ENCODE peak calls at places on chromosome 15, in seven cellular contexts. B is Peyer's patch; K is CD8-positive, alpha-beta T cell; Z is tibial artery; T is stomach; I is transverse colon; G is esophagus muscularis mucosa. W is an unnamed sample.
A peak's percentile ranks its signal among the peaks of the same experiment; 100 is the strongest.

GRCh38 chr15:70091649-70092461 is 5.9 kb downstream of the TLE3 start:
- DNase-seq in B (peak; percentile 64), K (no peak), Z (no peak), T (peak; percentile 67), I (peak; percentile 52), G (no peak), W (no peak)

GRCh38 chr15:85692873-85693272 is 101.9 kb downstream of the KLHL25 start:
- DNase-seq in B (no peak), K (peak; percentile 62), Z (no peak), T (peak; percentile 35), I (peak; percentile 51), G (no peak), W (no peak)

GRCh38 chr15:68817304-68818087 is 3.2 kb downstream of the ANP32A start:
- DNase-seq in B (peak; percentile 87), K (peak; percentile 84), Z (peak; percentile 62), T (peak; percentile 81), I (peak; percentile 79), G (no peak), W (peak; percentile 86)

GRCh38 chr15:68655686-68656437 is 77.1 kb downstream of the CORO2B start:
- DNase-seq in B (no peak), K (no peak), Z (peak; percentile 3), T (no peak), I (no peak), G (no peak), W (no peak)

GRCh38 chr15:90174140-90174891 is 26.8 kb upstream of the SEMA4B start:
- DNase-seq in B (peak; percentile 58), K (no peak), Z (peak; percentile 91), T (peak; percentile 83), I (peak; percentile 80), G (peak; percentile 95), W (peak; percentile 87)

GRCh38 chr15:32861741-32862140 is 143.9 kb downstream of the GREM1 start:
- DNase-seq in B (no peak), K (no peak), Z (no peak), T (no peak), I (peak; percentile 22), G (no peak), W (peak; percentile 65)

GRCh38 chr15:77940548-77940947 is 137.0 kb downstream of the TBC1D2B start:
- DNase-seq in B (peak; percentile 48), K (no peak), Z (no peak), T (no peak), I (no peak), G (no peak), W (no peak)

GRCh38 chr15:41631880-41632279 is 28.3 kb upstream of the MGA start:
- DNase-seq in B (no peak), K (no peak), Z (no peak), T (no peak), I (no peak), G (no peak), W (no peak)

GRCh38 chr15:75727851-75728715 is 15.4 kb upstream of the CSPG4 start:
- DNase-seq in B (peak; percentile 75), K (peak; percentile 83), Z (peak; percentile 43), T (peak; percentile 71), I (peak; percentile 67), G (no peak), W (peak; percentile 75)

GRCh38 chr15:77901251-77901881 is 176.1 kb downstream of the TBC1D2B start:
- DNase-seq in B (peak; percentile 19), K (no peak), Z (peak; percentile 18), T (no peak), I (no peak), G (no peak), W (no peak)

GRCh38 chr15:85749261-85750151 is 45.2 kb downstream of the KLHL25 start:
- DNase-seq in B (peak; percentile 48), K (no peak), Z (peak; percentile 73), T (peak; percentile 27), I (no peak), G (no peak), W (peak; percentile 71)

GRCh38 chr15:94083467-94083991 is 147.8 kb upstream of the MCTP2 start:
- DNase-seq in B (no peak), K (no peak), Z (peak; percentile 37), T (no peak), I (peak; percentile 19), G (peak; percentile 80), W (no peak)

GRCh38 chr15:36682091-36682490 is 102.7 kb downstream of the CDIN1 start:
- DNase-seq in B (no peak), K (no peak), Z (no peak), T (no peak), I (no peak), G (no peak), W (no peak)

GRCh38 chr15:55434989-55435825 is 26.9 kb downstream of the PIERCE2 start:
- DNase-seq in B (no peak), K (no peak), Z (no peak), T (no peak), I (no peak), G (no peak), W (no peak)

GRCh38 chr15:39094116-39094515 is 486.8 kb upstream of the THBS1 start:
- DNase-seq in B (no peak), K (no peak), Z (no peak), T (no peak), I (no peak), G (no peak), W (no peak)

DNA sequence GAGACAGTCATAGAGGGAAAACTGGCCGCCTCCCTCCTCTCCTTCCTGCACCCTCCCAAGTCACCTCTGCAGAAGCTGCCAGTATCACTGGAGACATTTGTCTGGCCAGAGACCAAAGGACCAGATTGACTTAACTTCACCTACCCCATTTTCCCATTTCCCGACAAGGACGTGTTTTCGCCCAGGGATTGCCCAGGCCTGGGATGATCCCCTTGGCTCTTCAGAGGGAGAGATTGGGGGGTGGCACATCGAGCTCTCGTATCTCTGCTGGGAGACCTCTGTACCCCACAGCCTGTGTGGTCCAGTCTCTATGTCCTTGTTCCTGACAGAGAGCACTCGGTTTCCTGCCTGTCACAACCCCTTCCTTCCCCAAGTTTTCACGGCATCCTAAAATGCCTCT is 31.4 kb downstream of the RGMA start:
- DNase-seq in B (no peak), K (no peak), Z (no peak), T (no peak), I (no peak), G (no peak), W (no peak)
- H3K27ac ChIP-seq in B (no peak overlapping the region), K (no peak overlapping the region), Z (no peak overlapping the region), T (peak overlapping the region; percentile 29), I (peak overlapping the region; percentile 32), G (peak overlapping the region; percentile 70), W (no peak overlapping the region)

DNA sequence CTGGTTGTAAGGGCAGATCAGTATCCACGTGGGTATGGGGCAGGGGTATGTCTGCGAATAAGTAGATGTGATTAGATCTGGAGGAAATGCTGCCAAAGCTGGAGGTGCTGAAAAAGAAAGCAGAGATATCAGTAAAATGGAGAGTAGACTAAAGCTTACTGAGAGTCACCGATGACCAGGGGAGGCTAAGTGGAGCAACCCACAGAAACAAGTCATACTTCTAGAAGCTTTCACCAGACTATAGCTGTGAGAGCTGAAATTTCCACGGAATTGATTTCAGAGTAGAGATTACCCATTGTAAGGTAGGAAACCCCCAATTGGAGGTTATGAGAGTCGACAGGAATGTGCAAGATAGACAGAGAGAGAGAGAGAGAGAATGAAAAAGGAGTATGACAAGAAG is 27.5 kb downstream of the ONECUT1 start:
- DNase-seq in B (no peak), K (no peak), Z (no peak), T (no peak), I (no peak), G (no peak), W (no peak)
- H3K27me3 ChIP-seq in B (no peaks in the 10 kb centered on the region), K (no peaks in the 10 kb centered on the region), Z (no peaks in the 10 kb centered on the region), T (no peaks in the 10 kb centered on the region), I (peaks cover 4% of the 10 kb centered on the region), G (no peaks in the 10 kb centered on the region), W (no peaks in the 10 kb centered on the region)

GRCh38 chr15:73626072-73626471 is 7.1 kb downstream of the NPTN start:
- DNase-seq in B (no peak), K (no peak), Z (no peak), T (no peak), I (no peak), G (no peak), W (no peak)

GRCh38 chr15:73621286-73621826 is 11.8 kb downstream of the NPTN start:
- DNase-seq in B (no peak), K (no peak), Z (no peak), T (no peak), I (no peak), G (no peak), W (no peak)

GRCh38 chr15:73620078-73620477 is 13.1 kb downstream of the NPTN start:
- DNase-seq in B (no peak), K (no peak), Z (no peak), T (no peak), I (no peak), G (no peak), W (no peak)

GRCh38 chr15:73628102-73628501 is 5.1 kb downstream of the NPTN start:
- DNase-seq in B (no peak), K (no peak), Z (no peak), T (no peak), I (no peak), G (no peak), W (no peak)

DNA sequence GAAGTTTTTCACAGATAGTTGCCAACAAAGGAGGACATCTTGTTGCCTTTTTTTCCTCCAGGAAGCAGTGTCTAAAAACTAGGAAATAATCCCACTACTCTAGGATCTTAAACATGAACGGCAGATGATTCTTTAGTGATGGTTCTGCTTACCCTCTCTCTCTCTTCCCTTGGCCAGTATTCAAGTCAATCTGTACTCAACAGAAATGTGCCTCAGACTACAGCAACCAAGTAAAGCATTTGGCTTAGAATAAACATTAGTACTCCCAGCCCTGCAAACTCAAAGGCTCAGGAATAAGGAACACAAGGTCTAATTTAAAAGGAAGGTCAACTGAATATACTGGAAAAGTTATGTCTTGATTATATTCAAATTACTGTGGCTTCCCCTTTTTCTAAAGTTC is 8.7 kb downstream of the NPTN start:
- DNase-seq in B (no peak), K (no peak), Z (no peak), T (no peak), I (no peak), G (no peak), W (no peak)
- H3K4me1 ChIP-seq in B (peaks cover 59% of the 10 kb centered on the region), K (peaks cover 8% of the 10 kb centered on the region), Z (peaks cover 100% of the 10 kb centered on the region), T (peaks cover 100% of the 10 kb centered on the region), I (peaks cover 99% of the 10 kb centered on the region), G (peaks cover 100% of the 10 kb centered on the region), W (peaks cover 5% of the 10 kb centered on the region)

DNA sequence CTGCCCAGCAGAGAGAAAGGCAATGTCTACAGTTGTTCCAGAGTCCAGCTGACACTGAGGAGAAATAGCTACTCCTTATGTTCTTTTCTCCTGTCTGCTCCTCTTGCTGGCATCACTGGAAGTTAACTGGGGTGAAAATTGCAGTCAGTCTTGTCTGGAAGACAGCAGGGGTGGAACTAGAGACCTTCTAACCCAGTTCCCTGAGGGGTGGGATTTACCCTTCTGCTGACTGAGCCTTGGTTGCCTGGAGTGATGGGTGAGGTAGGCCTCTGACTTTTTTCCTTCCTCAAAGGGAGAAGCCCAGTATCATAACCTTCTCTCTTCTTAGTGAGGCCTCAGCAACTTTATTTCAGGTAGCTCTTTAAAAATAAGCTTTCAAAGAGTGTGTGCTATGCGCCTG is 16.2 kb downstream of the ZNF609 start:
- DNase-seq in B (no peak), K (no peak), Z (no peak), T (no peak), I (no peak), G (no peak), W (no peak)
- H3K27ac ChIP-seq in B (no peak overlapping the region), K (no peak overlapping the region), Z (no peak overlapping the region), T (no peak overlapping the region), I (no peak overlapping the region), G (no peak overlapping the region), W (no peak overlapping the region)